ENCODE peak calls at places on chromosome X, in five cellular contexts. J is A549; I is ascending aorta; V is CD4-positive, alpha-beta memory T cell; H is fibroblast of lung. K is an unnamed sample. For H3K4me1, the result is how much of the 10 kb centered on the place peaks cover.

GRCh38 chrX:32392655-32393054 is 818.7 kb downstream of the DMD start:
- DNase-seq in J (no peak), I (no peak), V (no peak), H (no peak), K (no peak)

GRCh38 chrX:132833373-132833772 is 125.1 kb downstream of the HS6ST2 start:
- DNase-seq in J (no peak), I (no peak), V (no peak), H (no peak), K (no peak)

GRCh38 chrX:40746536-40746935 is 11.2 kb upstream of the MED14 start:
- DNase-seq in J (no peak), I (no peak), V (no peak), H (no peak), K (no peak)

GRCh38 chrX:109312757-109313156 is 169.1 kb downstream of the GUCY2F start:
- DNase-seq in J (no peak), I (no peak), V (no peak), H (no peak), K (no peak)

GRCh38 chrX:70176938-70177533 is at the start of gene DGAT2L6:
- DNase-seq in J (no peak), I (no peak), V (no peak), H (peak), K (no peak)

GRCh38 chrX:15173411-15173810 is 96.5 kb downstream of the ASB9 start:
- DNase-seq in J (no peak), I (no peak), V (no peak), H (peak), K (no peak)

GRCh38 chrX:44621088-44621487 is 78.4 kb upstream of the FUNDC1 start:
- DNase-seq in J (no peak), I (no peak), V (no peak), H (no peak), K (no peak)

GRCh38 chrX:11664211-11664888 is 1.4 kb downstream of the ARHGAP6 start:
- DNase-seq in J (no peak), I (no peak), V (no peak), H (peak), K (no peak)

GRCh38 chrX:37922926-37923325 is 75.6 kb upstream of the DYNLT3 start:
- DNase-seq in J (no peak), I (no peak), V (no peak), H (no peak), K (no peak)

GRCh38 chrX:332496-332860 is 13.9 kb upstream of the GTPBP6 start:
- DNase-seq in J (no peak), I (no peak), V (no peak), H (no peak), K (peak)

GRCh38 chrX:9318761-9319160 is 146.1 kb upstream of the TBL1X start:
- DNase-seq in J (no peak), I (no peak), V (no peak), H (no peak), K (no peak)

GRCh38 chrX:40573763-40574162 is 7.0 kb upstream of the ATP6AP2 start:
- DNase-seq in J (no peak), I (no peak), V (peak), H (no peak), K (no peak)

DNA sequence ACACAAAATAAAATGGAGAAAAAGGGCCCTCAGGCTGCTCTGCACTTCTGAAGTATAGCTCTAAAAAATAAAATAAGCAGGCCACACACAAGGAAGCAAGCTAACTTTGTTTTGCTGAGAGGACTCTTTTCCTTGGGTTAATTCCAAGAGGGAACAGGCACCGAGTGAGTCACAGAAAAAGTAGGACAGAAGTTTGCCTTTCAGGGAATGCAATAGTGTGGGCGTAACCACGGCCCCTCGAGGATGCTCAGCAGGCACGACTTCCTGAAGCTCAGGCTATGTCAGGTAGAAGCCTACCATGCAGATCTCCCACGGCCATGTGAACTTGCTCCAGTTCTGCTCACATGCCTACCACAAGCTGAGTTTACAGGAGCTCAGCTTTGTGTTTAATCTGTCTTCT is 22.1 kb downstream of the PPP1R2C start:
- DNase-seq in J (peak), I (no peak), V (no peak), H (peak), K (no peak)
- H3K4me3 ChIP-seq in J (no peak), I (no peak), V (no peak), H (no peak), K (no peak)

GRCh38 chrX:153645151-153645550 is 1.9 kb upstream of the DUSP9 start:
- DNase-seq in J (no peak), I (no peak), V (no peak), H (no peak), K (no peak)

GRCh38 chrX:153647461-153648357 is 706 bp downstream of the DUSP9 start:
- DNase-seq in J (no peak), I (no peak), V (no peak), H (no peak), K (peak)

GRCh38 chrX:153644356-153645125 is 2.5 kb upstream of the DUSP9 start:
- DNase-seq in J (no peak), I (no peak), V (no peak), H (no peak), K (peak)

GRCh38 chrX:153646620-153647373 is at the start of gene DUSP9:
- DNase-seq in J (peak), I (no peak), V (no peak), H (peak), K (peak)

GRCh38 chrX:153645921-153646481 is 1.0 kb upstream of the DUSP9 start:
- DNase-seq in J (no peak), I (no peak), V (no peak), H (no peak), K (peak)
- H3K4me1 ChIP-seq in J (under half), I (under half), V (under half), H (under half), K (under half)

DNA sequence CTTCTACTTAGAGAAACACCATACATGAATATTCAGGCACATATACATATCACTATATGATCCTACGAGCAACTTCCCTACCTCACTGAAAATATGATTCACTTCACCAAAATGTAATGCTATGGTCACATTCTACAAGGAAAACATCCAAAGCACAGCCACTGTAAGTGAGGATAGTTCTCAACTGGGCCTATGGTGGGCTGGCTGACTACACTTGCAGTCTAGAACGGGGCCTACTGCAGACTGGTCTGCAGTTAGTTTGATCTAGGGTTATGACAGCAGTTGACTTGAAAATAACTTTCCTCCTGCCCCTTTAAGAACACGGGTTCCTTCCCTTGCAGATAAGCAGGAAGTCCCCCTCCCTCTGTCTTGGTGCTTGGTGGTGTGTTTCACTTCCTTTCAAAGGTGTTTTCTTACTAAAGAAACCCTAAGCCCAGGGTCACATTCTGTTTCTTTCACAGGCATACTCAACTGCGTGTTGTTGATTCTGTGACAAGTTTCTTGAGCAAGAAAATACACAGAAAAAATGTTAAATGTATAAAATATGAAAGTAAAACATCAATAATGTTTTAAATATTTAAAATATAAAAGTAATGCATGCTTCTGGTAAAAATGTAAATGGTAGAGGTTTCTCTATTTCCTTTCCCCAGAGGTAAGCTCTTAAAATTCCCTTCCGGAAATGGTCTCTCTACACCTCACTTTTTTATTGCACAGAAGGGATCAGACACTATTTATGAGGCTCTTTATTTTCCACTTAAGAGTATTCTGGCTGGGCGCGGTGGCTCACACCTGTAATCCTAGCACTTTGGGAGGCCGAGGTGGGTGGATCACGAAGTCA is 18.0 kb upstream of the TMSB4X start:
- DNase-seq in J (peak), I (no peak), V (peak), H (peak), K (no peak)
- H3K4me3 ChIP-seq in J (no peak), I (no peak), V (peak), H (no peak), K (no peak)

GRCh38 chrX:53266175-53266574 is 15.2 kb downstream of the IQSEC2 start:
- DNase-seq in J (no peak), I (no peak), V (no peak), H (no peak), K (no peak)
- H3K4me1 ChIP-seq in J (half or more), I (under half), V (under half), H (under half), K (under half)

GRCh38 chrX:153946910-153947769 is 2.7 kb upstream of the RENBP start:
- DNase-seq in J (peak), I (no peak), V (peak), H (peak), K (peak)

GRCh38 chrX:153941331-153942252 is 2.9 kb downstream of the RENBP start:
- DNase-seq in J (no peak), I (no peak), V (no peak), H (no peak), K (no peak)

GRCh38 chrX:153944800-153945150 is 332 bp upstream of the RENBP start:
- DNase-seq in J (no peak), I (no peak), V (no peak), H (no peak), K (no peak)

GRCh38 chrX:153945956-153946909 is 1.8 kb upstream of the RENBP start:
- DNase-seq in J (no peak), I (no peak), V (no peak), H (no peak), K (no peak)

DNA sequence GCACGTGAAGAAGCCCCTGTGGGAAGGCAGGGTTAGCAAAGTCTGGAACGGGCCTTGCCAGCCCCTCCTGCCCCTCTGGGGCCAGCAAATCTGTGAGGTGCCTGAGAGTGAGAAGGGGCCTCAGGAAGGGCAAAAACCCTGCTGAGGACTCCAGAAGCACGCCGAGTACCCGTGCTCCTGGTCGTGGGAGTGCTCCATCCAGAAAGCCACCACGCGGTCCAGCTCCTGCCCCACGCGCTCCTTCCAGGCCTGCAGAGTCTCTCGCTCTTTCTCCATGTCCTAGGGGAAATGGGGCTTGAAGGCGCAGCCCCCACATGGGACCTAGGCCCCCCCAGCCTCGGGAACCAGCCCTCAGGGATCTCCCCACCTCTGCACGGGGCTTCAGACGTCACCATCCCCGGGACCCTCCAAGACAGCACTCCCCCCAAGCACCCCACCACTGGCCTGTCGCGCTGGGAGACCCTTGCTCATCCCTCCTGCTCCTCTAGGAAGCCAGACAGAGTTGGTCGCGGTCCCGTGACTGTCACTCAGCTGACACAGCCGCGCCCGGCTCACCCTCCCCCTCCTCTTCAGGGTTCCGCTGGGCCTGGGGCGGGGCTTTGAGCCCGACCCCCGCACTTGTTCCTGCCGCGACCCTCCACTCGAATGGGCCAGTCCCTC is at the start of gene RENBP:
- DNase-seq in J (no peak), I (no peak), V (no peak), H (no peak), K (peak)
- H3K4me3 ChIP-seq in J (no peak), I (peak), V (peak), H (no peak), K (peak)

GRCh38 chrX:48714573-48714972 is 18.0 kb downstream of the SUV39H1 start:
- DNase-seq in J (no peak), I (no peak), V (peak), H (no peak), K (no peak)

GRCh38 chrX:48715066-48715465 is 18.5 kb downstream of the SUV39H1 start:
- DNase-seq in J (no peak), I (no peak), V (no peak), H (peak), K (no peak)

GRCh38 chrX:48715876-48716502 is 19.5 kb downstream of the SUV39H1 start:
- DNase-seq in J (no peak), I (no peak), V (no peak), H (peak), K (no peak)

GRCh38 chrX:48711929-48712505 is 15.5 kb downstream of the SUV39H1 start:
- DNase-seq in J (no peak), I (no peak), V (no peak), H (no peak), K (no peak)

DNA sequence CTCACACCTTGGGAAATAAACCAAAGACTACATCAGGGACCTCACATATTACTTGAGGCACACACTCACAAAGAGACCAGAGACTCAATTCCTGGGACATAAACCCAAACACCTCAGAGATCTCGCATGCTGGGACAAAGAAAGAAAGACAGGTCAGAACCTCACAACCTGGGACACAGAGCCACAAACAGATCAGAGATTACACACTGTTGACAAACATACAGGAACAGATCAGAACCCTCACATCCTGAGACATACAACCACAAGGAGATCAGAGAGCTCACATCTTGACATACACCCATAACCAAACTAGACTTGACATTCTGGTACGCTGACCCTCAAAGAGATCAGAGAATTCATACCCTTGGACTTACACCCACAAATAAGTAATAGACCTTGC is 17.3 kb downstream of the SUV39H1 start:
- DNase-seq in J (no peak), I (no peak), V (no peak), H (no peak), K (no peak)
- H3K4me1 ChIP-seq in J (under half), I (under half), V (half or more), H (under half), K (under half)

DNA sequence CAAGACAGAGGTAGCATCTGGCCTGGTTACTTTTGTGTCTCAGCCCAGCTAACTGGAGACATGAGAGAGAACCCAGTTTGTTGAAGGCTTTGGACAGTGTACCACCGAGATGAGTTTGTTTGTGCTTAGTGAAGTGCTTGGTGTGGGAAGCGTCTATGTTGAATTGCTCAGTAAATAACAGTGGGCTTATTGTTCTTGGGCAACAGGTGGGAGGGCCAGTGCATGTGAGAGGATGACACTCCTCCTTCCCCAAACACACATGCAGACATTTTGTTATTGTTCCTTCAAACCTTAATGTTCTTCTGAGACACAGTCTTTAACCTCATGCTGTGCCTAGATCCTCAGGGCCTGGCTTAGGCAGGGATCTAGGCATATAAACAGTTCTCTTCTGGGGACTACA is 39.7 kb downstream of the MSN start:
- DNase-seq in J (no peak), I (no peak), V (no peak), H (no peak), K (no peak)
- H3K4me3 ChIP-seq in J (no peak), I (no peak), V (no peak), H (no peak), K (no peak)

GRCh38 chrX:7054219-7055206 is 93.0 kb upstream of the STS start:
- DNase-seq in J (no peak), I (no peak), V (no peak), H (no peak), K (no peak)
- H3K4me1 ChIP-seq in J (under half), I (under half), V (under half), H (under half), K (under half)

GRCh38 chrX:3176439-3176820 is 135.2 kb downstream of the ARSF start:
- DNase-seq in J (no peak), I (no peak), V (no peak), H (peak), K (no peak)
- H3K4me3 ChIP-seq in J (no peak), I (no peak), V (no peak), H (no peak), K (no peak)

K was measured in spleen.